ENCODE peak calls at places on chromosomes 4 and X, in five cellular contexts. K, O, B, E and N are unnamed samples.

GRCh38 chr4:109302366-109303140 is at the start of gene COL25A1:
- DNase-seq in K (peak), O (peak), B (peak), E (peak), N (peak)

GRCh38 chr4:71860643-71861042 is 76.8 kb upstream of the GC start:
- DNase-seq in K (no peak), O (no peak), B (no peak), E (no peak), N (no peak)

GRCh38 chrX:123860506-123860840 is 620 bp downstream of the XIAP start:
- DNase-seq in K (peak), O (no peak), B (no peak), E (no peak), N (no peak)

GRCh38 chrX:130079824-130080406 is 30.4 kb downstream of the ELF4 start:
- DNase-seq in K (no peak), O (no peak), B (peak), E (peak), N (no peak)

GRCh38 chr4:150464523-150464922 is 117.4 kb upstream of the MAB21L2 start:
- DNase-seq in K (no peak), O (no peak), B (no peak), E (no peak), N (no peak)

GRCh38 chr4:16693040-16693506 is 205.4 kb downstream of the LDB2 start:
- DNase-seq in K (no peak), O (no peak), B (peak), E (no peak), N (no peak)

GRCh38 chrX:10233173-10233572 is 76.4 kb downstream of the CLCN4 start:
- DNase-seq in K (no peak), O (no peak), B (no peak), E (no peak), N (no peak)

GRCh38 chr4:185955817-185956542 is 113.0 kb upstream of the TLR3 start:
- DNase-seq in K (no peak), O (no peak), B (no peak), E (no peak), N (no peak)

GRCh38 chr4:55269970-55270369 is 76.1 kb upstream of the SRD5A3 start:
- DNase-seq in K (peak), O (peak), B (no peak), E (peak), N (no peak)

GRCh38 chr4:172963498-172964294 is 204.9 kb upstream of the GALNT7 start:
- DNase-seq in K (no peak), O (no peak), B (no peak), E (no peak), N (no peak)

GRCh38 chrX:26889574-26889973 is 573.6 kb downstream of the PPP4R3C start:
- DNase-seq in K (no peak), O (no peak), B (no peak), E (no peak), N (no peak)

GRCh38 chr4:151218343-151218742 is 58.6 kb upstream of the PRSS48 start:
- DNase-seq in K (no peak), O (no peak), B (no peak), E (no peak), N (no peak)

GRCh38 chr4:154491731-154492249 is at the start of gene DCHS2:
- DNase-seq in K (no peak), O (peak), B (no peak), E (peak), N (peak)

GRCh38 chrX:111854778-111855490 is 21.0 kb upstream of the TRPC5OS start:
- DNase-seq in K (no peak), O (no peak), B (no peak), E (no peak), N (no peak)

GRCh38 chr4:85807247-85807915 is 332.4 kb downstream of the ARHGAP24 start:
- DNase-seq in K (no peak), O (no peak), B (no peak), E (no peak), N (no peak)

GRCh38 chr4:25792200-25792791 is 70.5 kb downstream of the SEL1L3 start:
- DNase-seq in K (peak), O (no peak), B (no peak), E (peak), N (no peak)

GRCh38 chr4:108425988-108426387 is 194.4 kb upstream of the RPL34 start:
- DNase-seq in K (no peak), O (no peak), B (no peak), E (no peak), N (no peak)

GRCh38 chr4:12973522-12973921 is 510.6 kb downstream of the RAB28 start:
- DNase-seq in K (no peak), O (no peak), B (no peak), E (no peak), N (no peak)

GRCh38 chr4:1010522-1011021 is 854 bp upstream of the FGFRL1 start:
- DNase-seq in K (peak), O (peak), B (peak), E (no peak), N (no peak)

GRCh38 chrX:3697701-3698279 is 15.7 kb downstream of the PRKX start:
- DNase-seq in K (no peak), O (no peak), B (peak), E (no peak), N (no peak)

GRCh38 chr4:98662619-98663225 is 4.3 kb upstream of the TSPAN5 start:
- DNase-seq in K (no peak), O (no peak), B (no peak), E (no peak), N (no peak)

GRCh38 chrX:118644378-118644777 is 83.0 kb upstream of the IL13RA1 start:
- DNase-seq in K (no peak), O (no peak), B (no peak), E (no peak), N (no peak)

GRCh38 chr4:1082215-1083182 is 30.9 kb downstream of the RNF212 start:
- DNase-seq in K (peak), O (peak), B (peak), E (no peak), N (no peak)

GRCh38 chr4:123235431-123235830 is 161.2 kb upstream of the SPRY1 start:
- DNase-seq in K (no peak), O (no peak), B (no peak), E (no peak), N (no peak)

GRCh38 chr4:15917297-15917696 is 21.2 kb downstream of the FGFBP1 start:
- DNase-seq in K (no peak), O (no peak), B (no peak), E (no peak), N (no peak)

GRCh38 chrX:131827935-131828334 is 195.2 kb upstream of the STK26 start:
- DNase-seq in K (no peak), O (no peak), B (no peak), E (peak), N (no peak)

GRCh38 chrX:51852096-51852495 is 41.3 kb upstream of the MAGED1 start:
- DNase-seq in K (no peak), O (no peak), B (no peak), E (no peak), N (no peak)

GRCh38 chr4:121784975-121785374 is 16.1 kb upstream of the EXOSC9 start:
- DNase-seq in K (no peak), O (no peak), B (peak), E (no peak), N (no peak)

GRCh38 chr4:186739802-186740434 is 16.3 kb upstream of the FAT1 start:
- DNase-seq in K (no peak), O (no peak), B (no peak), E (no peak), N (no peak)

GRCh38 chr4:76539979-76540378 is 105.0 kb downstream of the SHROOM3 start:
- DNase-seq in K (no peak), O (no peak), B (no peak), E (no peak), N (no peak)

GRCh38 chrX:71912156-71912555 is 1.5 kb downstream of the NHSL2 start:
- DNase-seq in K (no peak), O (no peak), B (no peak), E (no peak), N (no peak)

GRCh38 chrX:71909956-71910355 is 689 bp upstream of the NHSL2 start:
- DNase-seq in K (no peak), O (no peak), B (no peak), E (peak), N (no peak)

GRCh38 chrX:71910526-71911022 is at the start of gene NHSL2:
- DNase-seq in K (no peak), O (no peak), B (no peak), E (peak), N (no peak)

GRCh38 chrX:71911731-71912050 is 1.0 kb downstream of the NHSL2 start:
- DNase-seq in K (no peak), O (no peak), B (no peak), E (no peak), N (no peak)

DNA sequence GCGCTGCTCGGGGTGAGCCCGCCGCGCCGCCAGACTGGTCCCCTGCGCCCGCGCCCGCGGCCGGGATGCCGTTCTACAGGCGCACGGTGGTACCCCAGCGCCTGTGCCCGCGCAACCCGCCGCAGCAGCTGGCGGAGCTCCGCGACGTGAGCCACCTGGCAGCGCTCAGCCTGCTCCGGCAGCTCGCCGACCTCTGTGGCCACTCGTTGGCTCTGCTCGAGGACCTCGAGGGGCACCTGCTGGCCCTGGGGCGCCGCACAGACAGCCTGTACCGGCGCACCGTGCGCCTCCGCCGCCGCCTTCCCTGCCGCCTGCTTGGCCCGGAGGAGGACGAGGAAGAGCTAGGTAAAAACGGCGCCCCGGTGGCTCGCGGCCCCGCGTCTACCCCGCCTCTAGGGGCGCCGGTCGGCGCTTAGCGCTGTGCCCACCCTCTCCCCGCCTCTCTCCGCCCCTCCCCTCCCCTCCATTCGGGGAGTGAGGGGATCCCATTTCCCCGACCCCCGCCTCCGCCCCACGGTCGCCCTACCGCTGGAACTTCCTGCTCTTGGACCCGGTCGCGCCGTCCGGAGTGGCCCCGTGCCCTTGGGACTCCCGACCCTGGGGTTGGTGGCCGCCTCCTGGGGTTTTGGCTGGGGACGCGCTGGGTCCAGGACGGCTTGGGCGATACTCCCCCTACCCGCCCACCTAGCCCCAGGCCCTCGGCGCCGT is 532 bp downstream of the NHSL2 start:
- DNase-seq in K (no peak), O (peak), B (no peak), E (peak), N (peak)
- TF ChIP-seq CTCF in K (no peak), O (no peak), B (no peak), E (peak), N (peak)

GRCh38 chr4:10590896-10591295 is 93.7 kb downstream of the CLNK start:
- DNase-seq in K (no peak), O (no peak), B (no peak), E (no peak), N (no peak)
- TF ChIP-seq CTCF in K (no peak), O (no peak), B (no peak), E (no peak), N (no peak)

DNA sequence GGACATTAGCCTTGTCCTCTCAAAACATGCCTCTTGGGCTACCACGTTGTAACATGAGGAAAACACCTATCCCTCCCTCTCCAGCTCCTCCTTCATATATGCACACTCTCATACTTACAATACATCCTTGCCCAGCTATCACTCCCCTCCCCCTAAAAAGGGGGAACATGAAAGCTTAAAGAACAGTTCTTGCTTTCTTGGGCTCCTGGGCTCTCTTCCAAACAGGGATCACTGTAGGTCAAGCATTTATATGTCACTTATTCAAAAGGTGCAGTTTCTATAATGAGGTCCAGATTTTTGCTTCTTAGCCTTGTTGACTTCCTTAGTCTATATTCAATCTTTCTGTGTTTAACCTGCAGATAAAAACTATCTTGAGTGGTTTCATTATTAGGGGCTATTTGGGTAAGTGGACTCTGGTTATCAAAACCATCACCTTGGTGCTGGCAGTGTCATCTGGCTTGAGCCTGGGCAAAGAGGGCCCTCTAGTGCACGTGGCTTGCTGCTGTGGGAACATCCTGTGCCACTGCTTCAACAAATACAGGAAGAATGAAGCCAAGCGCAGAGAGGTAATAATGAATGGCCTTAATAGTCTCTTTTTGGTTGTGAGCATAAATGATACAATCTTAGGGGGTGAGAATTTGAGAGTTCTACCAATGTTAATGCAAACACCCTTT is 119.4 kb downstream of the AKAP4 start:
- DNase-seq in K (peak), O (peak), B (no peak), E (peak), N (no peak)
- TF ChIP-seq CTCF in K (no peak), O (no peak), B (no peak), E (no peak), N (peak)

DNA sequence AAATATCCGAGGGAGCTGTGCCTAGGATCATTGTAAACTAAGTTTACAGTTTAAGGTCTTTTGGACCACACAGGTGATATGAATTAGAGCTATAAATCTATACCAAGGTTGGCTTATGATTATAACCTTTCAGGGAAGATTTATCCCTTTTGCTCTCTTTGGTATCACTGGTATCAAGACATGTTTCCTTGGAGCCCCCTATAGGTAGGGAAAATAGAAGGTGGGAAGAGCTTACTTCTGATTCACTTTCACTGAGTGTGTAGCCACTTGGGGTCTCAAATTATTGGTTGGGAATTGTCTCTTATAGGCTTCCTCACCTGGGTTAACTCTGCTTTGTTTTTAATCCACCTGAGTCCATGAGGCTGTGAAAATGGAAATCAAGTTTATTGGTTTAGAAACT is 262.1 kb upstream of the NR3C2 start:
- DNase-seq in K (no peak), O (no peak), B (no peak), E (no peak), N (no peak)
- TF ChIP-seq CTCF in K (no peak), O (no peak), B (no peak), E (no peak), N (no peak)

DNA sequence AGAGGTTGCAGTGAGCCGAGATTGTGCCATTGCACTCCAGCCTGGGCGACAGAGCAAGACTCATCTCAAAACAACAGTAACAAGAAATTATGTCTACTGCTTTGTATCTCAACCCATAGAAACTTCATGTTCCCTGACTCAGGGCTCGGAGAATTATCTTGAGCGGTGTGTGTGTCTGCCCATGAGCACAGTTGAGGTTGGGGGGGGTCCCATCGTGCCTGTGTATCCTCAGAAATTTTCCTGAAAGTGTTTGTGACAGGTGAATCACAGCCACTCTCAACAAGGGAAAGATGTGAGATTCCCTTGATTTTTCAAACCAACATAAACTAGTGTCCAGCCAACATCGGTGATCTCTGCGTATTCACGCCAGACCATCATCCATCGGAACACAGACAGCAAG is 319.1 kb downstream of the ASMT start:
- DNase-seq in K (no peak), O (no peak), B (no peak), E (no peak), N (no peak)
- TF ChIP-seq CTCF in K (no peak), O (no peak), B (no peak), E (no peak), N (no peak)

DNA sequence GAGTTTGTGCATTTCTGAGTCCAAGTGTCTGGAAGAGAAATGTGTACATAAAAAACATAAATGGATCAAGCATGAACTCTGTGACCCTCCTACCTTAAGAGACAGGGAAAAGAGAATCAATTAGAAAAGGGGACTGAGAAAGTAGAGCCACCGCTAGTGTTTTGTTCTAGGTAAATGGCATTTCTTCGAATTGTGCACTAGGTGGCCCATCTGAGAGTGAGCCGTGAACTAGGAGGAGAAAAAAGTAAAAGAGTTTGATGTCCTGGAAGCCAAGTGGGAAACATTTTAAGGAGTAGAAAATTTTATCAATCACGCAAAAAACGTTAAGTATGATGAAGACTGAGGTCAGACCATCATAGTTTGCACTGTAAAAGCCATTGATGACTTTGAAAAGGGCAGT is 55.1 kb downstream of the NAF1 start:
- DNase-seq in K (no peak), O (no peak), B (no peak), E (no peak), N (no peak)
- TF ChIP-seq CTCF in K (peak), O (no peak), B (no peak), E (peak), N (peak)